ENCODE peak calls at places on chromosomes 6 and 20, in four cellular contexts. S is GM12878, R is H1, I is HepG2. L is an unnamed sample.

GRCh38 chr6:14734416-14735340 is 511.2 kb upstream of the JARID2 start:
- DNase-seq in S (peak; percentile 88), R (no peak), I (no peak), L (no peak)

GRCh38 chr6:138266095-138266494 is 47.8 kb upstream of the PBOV1 start:
- DNase-seq in S (no peak), R (no peak), I (no peak), L (no peak)

GRCh38 chr6:4607026-4607704 is 169.0 kb upstream of the CDYL start:
- DNase-seq in S (no peak), R (no peak), I (no peak), L (no peak)

GRCh38 chr20:10524643-10525042 is 89.5 kb downstream of the SLX4IP start:
- DNase-seq in S (no peak), R (no peak), I (no peak), L (no peak)

GRCh38 chr6:42841844-42842584 is 37.4 kb upstream of the RPL7L1 start:
- DNase-seq in S (no peak), R (no peak), I (no peak), L (no peak)

GRCh38 chr6:73832313-73832712 is 136.3 kb downstream of the CD109 start:
- DNase-seq in S (no peak), R (no peak), I (no peak), L (no peak)

GRCh38 chr6:90178294-90178678 is 118.4 kb downstream of the BACH2 start:
- DNase-seq in S (no peak), R (no peak), I (no peak), L (no peak)

GRCh38 chr6:28543671-28544131 is 18.0 kb downstream of the GPX5 start:
- DNase-seq in S (no peak), R (peak; percentile 69), I (no peak), L (peak; percentile 13)

GRCh38 chr6:157239671-157240058 is 83.7 kb downstream of the TMEM242 start:
- DNase-seq in S (no peak), R (no peak), I (no peak), L (no peak)

GRCh38 chr6:41200296-41200900 is 551 bp downstream of the TREML2 start:
- DNase-seq in S (peak; percentile 58), R (peak; percentile 44), I (no peak), L (no peak)

GRCh38 chr20:9447182-9447581 is 67.2 kb upstream of the LAMP5 start:
- DNase-seq in S (no peak), R (no peak), I (no peak), L (no peak)

GRCh38 chr20:62875419-62876355 is 14.1 kb upstream of the TCFL5 start:
- DNase-seq in S (no peak), R (no peak), I (peak; percentile 92), L (no peak)

GRCh38 chr20:62405108-62405980 is 1.7 kb downstream of the CABLES2 start:
- DNase-seq in S (no peak), R (no peak), I (peak; percentile 65), L (no peak)

GRCh38 chr6:143328885-143329284 is 121.6 kb downstream of the ADAT2 start:
- DNase-seq in S (no peak), R (no peak), I (no peak), L (no peak)

GRCh38 chr6:722077-722524 is 29.2 kb upstream of the EXOC2 start:
- DNase-seq in S (no peak), R (peak; percentile 75), I (peak; percentile 57), L (peak; percentile 60)

GRCh38 chr20:54132612-54133433 is 41.0 kb downstream of the CYP24A1 start:
- DNase-seq in S (no peak), R (no peak), I (peak; percentile 100), L (no peak)

GRCh38 chr20:44247131-44247571 is at the start of gene GDAP1L1:
- DNase-seq in S (no peak), R (peak; percentile 80), I (no peak), L (no peak)

GRCh38 chr20:20680991-20681508 is 31.4 kb downstream of the RALGAPA2 start:
- DNase-seq in S (no peak), R (no peak), I (no peak), L (no peak)

DNA sequence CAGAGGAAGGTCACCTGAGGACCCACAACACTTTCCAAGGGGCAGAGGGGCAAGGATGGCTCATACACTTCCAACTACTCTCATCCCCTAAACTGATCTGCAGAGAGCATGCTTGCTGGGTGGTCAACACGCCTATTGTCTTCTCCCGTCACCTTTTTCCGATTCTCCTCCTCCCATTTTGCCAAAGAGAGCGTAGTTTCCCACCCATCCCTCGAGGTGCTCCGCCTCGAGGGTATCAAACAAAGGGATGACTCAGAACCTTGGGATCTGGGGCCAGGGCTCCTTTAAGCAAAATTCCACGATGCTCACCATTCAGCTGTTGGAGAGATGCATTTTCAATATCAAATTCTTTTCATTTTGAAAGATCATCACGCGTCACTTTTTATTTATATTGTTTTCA is 507.5 kb upstream of the SULF2 start:
- DNase-seq in S (no peak), R (no peak), I (no peak), L (no peak)
- TF ChIP-seq TAF1 in S (no peak), R (no peak), I (no peak), L (no peak)

GRCh38 chr6:87105823-87106222 is 10.9 kb upstream of the CGA start:
- DNase-seq in S (no peak), R (no peak), I (no peak), L (no peak)
- TF ChIP-seq TAF1 in S (no peak), R (no peak), I (no peak), L (no peak)

DNA sequence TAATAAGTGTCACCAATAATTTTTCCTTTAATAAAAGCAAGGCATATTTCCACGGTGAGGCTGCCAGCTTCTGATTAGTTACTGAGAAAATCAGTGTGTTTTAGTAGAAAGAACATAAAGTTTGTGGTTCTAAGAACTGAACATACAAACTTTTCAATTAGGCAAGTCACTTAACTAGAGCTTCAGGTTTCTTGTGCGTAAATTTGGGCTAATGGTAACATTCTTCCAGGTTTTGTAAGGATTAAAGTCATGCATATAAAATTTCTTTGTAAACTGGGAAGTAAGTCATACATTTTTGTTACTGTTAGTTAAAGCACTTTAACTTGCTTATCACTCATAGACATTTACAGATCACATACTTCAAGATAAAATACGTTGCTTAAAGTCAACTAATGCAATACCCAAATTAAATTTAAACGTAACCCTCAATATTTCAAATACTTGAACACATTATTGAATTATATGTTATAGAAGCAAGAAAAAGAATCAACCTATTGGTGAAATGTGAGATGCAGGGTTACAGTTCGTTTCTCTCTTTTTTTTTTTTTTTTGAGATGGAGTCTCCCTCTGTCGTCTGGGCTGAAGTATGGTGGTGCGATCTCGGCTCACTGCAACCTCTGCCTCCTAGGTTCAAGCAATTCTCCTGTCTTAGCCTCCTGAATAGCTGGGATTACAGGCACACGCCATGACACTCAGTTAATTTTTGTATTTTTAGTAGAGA is 327.3 kb upstream of the NOX3 start:
- DNase-seq in S (no peak), R (no peak), I (no peak), L (no peak)
- TF ChIP-seq TAF1 in S (no peak), R (no peak), I (no peak), L (no peak)

GRCh38 chr6:3515669-3516068 is 58.8 kb upstream of the SLC22A23 start:
- DNase-seq in S (no peak), R (no peak), I (no peak), L (no peak)

GRCh38 chr6:3517350-3517749 is 60.5 kb upstream of the SLC22A23 start:
- DNase-seq in S (no peak), R (no peak), I (no peak), L (no peak)

GRCh38 chr6:3520541-3521220 is 63.8 kb upstream of the SLC22A23 start:
- DNase-seq in S (no peak), R (no peak), I (no peak), L (no peak)

GRCh38 chr6:3516094-3516493 is 59.2 kb upstream of the SLC22A23 start:
- DNase-seq in S (no peak), R (no peak), I (no peak), L (no peak)

GRCh38 chr6:3518356-3518841 is 61.5 kb upstream of the SLC22A23 start:
- DNase-seq in S (no peak), R (no peak), I (peak; percentile 44), L (no peak)
- TF ChIP-seq TAF1 in S (no peak), R (no peak), I (no peak), L (no peak)

GRCh38 chr20:57399587-57400261 is 8.5 kb downstream of the RBM38 start:
- DNase-seq in S (peak; percentile 71), R (no peak), I (no peak), L (no peak)

GRCh38 chr20:57397693-57398108 is 6.5 kb downstream of the RBM38 start:
- DNase-seq in S (no peak), R (no peak), I (no peak), L (no peak)

GRCh38 chr20:57397004-57397692 is 6.0 kb downstream of the RBM38 start:
- DNase-seq in S (no peak), R (no peak), I (no peak), L (no peak)

GRCh38 chr20:57398901-57399535 is 7.8 kb downstream of the RBM38 start:
- DNase-seq in S (no peak), R (no peak), I (no peak), L (no peak)

GRCh38 chr20:57398231-57398821 is 7.1 kb downstream of the RBM38 start:
- DNase-seq in S (peak; percentile 83), R (no peak), I (no peak), L (peak; percentile 84)
- TF ChIP-seq TAF1 in S (no peak), R (no peak), I (no peak), L (no peak)

GRCh38 chr6:134415681-134416080 is 97.8 kb upstream of the SGK1 start:
- DNase-seq in S (no peak), R (no peak), I (no peak), L (no peak)

GRCh38 chr6:134415194-134415593 is 97.3 kb upstream of the SGK1 start:
- DNase-seq in S (no peak), R (no peak), I (no peak), L (no peak)

GRCh38 chr6:134419717-134420116 is 101.8 kb upstream of the SGK1 start:
- DNase-seq in S (no peak), R (no peak), I (no peak), L (no peak)

GRCh38 chr6:134414793-134415192 is 96.9 kb upstream of the SGK1 start:
- DNase-seq in S (no peak), R (no peak), I (no peak), L (no peak)

GRCh38 chr6:134416501-134417154 is 98.7 kb upstream of the SGK1 start:
- DNase-seq in S (no peak), R (no peak), I (no peak), L (no peak)
- TF ChIP-seq TAF1 in S (no peak), R (no peak), I (no peak), L (no peak)

DNA sequence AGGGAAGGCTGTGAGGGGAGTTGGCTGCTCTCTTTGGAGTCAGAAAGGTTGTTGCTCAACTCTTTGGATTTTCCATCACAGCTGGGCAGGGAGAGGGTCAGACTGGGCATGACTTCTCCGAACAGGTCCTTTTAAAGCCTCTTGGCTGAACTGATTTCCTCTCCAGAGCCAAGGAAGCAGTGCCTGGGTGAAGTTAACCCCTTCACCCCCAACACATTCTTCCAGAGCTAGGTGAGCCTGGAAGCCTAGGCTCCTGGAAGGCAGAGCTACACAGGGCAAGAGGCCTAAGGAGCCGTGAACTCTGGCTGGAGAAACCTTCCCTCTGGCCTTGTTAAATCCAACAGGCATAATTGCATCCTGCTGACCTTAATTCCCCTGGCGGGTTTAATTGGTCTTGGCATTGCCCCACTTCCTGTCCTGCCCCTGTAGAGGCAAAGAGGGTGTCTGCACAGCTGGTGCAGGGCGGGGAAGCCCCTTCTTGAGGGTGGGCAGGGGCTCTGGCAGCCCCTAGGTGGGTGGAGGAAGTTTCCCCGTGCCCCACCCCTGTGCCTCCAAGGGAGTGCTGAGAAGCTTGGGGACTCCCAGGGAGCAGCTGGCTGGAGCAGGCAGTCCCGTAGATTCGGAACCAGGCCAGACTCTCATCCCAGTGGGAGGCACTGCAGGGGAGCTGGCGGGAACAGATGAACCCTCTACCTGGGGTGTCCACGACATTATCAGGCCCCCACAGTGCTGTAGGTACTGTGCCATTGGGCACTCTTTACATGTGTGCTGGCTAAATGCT is 3.6 kb upstream of the MYLK2 start:
- DNase-seq in S (no peak), R (no peak), I (no peak), L (no peak)
- TF ChIP-seq TAF1 in S (no peak), R (no peak), I (no peak), L (no peak)

GRCh38 chr20:23225407-23226060 is 125.1 kb upstream of the NXT1 start:
- DNase-seq in S (no peak), R (no peak), I (no peak), L (no peak)
- TF ChIP-seq TAF1 in S (no peak), R (no peak), I (no peak), L (no peak)